ENCODE peak calls at places on chromosomes 16 and 17, in seven cellular contexts. Y is WERI-Rb-1; X is mucosa of gallbladder; S is glomerular endothelial cell; G is cardiac muscle cell; W is testis; K is stimulated activated naive CD4-positive, alpha-beta T cell. B is an unnamed sample.

GRCh38 chr16:47229053-47229640 is 85.4 kb upstream of the NETO2 start:
- DNase-seq in Y (no peak), X (no peak), S (no peak), G (no peak), W (no peak), K (no peak), B (no peak)

GRCh38 chr17:4003131-4003500 is 38.9 kb upstream of the ATP2A3 start:
- DNase-seq in Y (no peak), X (no peak), S (no peak), G (no peak), W (no peak), K (no peak), B (no peak)

GRCh38 chr16:61296305-61296704 is 739.9 kb downstream of the CDH8 start:
- DNase-seq in Y (no peak), X (no peak), S (no peak), G (no peak), W (no peak), K (no peak), B (no peak)

GRCh38 chr17:19237389-19238166 is 412 bp downstream of the EPN2 start:
- DNase-seq in Y (peak), X (no peak), S (no peak), G (peak), W (peak), K (no peak), B (no peak)

GRCh38 chr17:74737299-74738050 is 419 bp downstream of the RAB37 start:
- DNase-seq in Y (peak), X (no peak), S (no peak), G (peak), W (no peak), K (peak), B (no peak)

GRCh38 chr17:59356543-59357218 is 25.2 kb downstream of the YPEL2 start:
- DNase-seq in Y (no peak), X (no peak), S (no peak), G (no peak), W (no peak), K (no peak), B (no peak)

GRCh38 chr17:83067071-83067717 is 12.2 kb upstream of the METRNL start:
- DNase-seq in Y (no peak), X (no peak), S (no peak), G (no peak), W (no peak), K (no peak), B (no peak)

GRCh38 chr17:41500131-41500911 is 5.1 kb downstream of the KRT13 start:
- DNase-seq in Y (no peak), X (no peak), S (no peak), G (no peak), W (no peak), K (no peak), B (no peak)

GRCh38 chr17:68580236-68580903 is 20.8 kb downstream of the FAM20A start:
- DNase-seq in Y (no peak), X (no peak), S (no peak), G (no peak), W (no peak), K (no peak), B (peak)

GRCh38 chr16:70597135-70597534 is 49.2 kb upstream of the IL34 start:
- DNase-seq in Y (no peak), X (no peak), S (no peak), G (no peak), W (no peak), K (no peak), B (no peak)

GRCh38 chr17:13962716-13963115 is 106.6 kb upstream of the COX10 start:
- DNase-seq in Y (no peak), X (no peak), S (no peak), G (no peak), W (no peak), K (no peak), B (no peak)

GRCh38 chr17:40551091-40551873 is 14.0 kb downstream of the CCR7 start:
- DNase-seq in Y (peak), X (peak), S (no peak), G (no peak), W (peak), K (no peak), B (peak)

GRCh38 chr17:75568412-75569255 is 19.0 kb upstream of the MYO15B start:
- DNase-seq in Y (no peak), X (no peak), S (no peak), G (no peak), W (no peak), K (no peak), B (no peak)

GRCh38 chr17:50688168-50688719 is 19.5 kb downstream of the ANKRD40 start:
- DNase-seq in Y (no peak), X (no peak), S (no peak), G (no peak), W (no peak), K (no peak), B (no peak)

B was measured in trophoblast cell.